ENCODE peak calls at places on chromosomes 13 and 19, in nine cellular contexts. V is uterus, I is Panc1, T is AG04450, H is RWPE1, U is esophagus muscularis mucosa, Z is colonic mucosa, C is psoas muscle, N is sigmoid colon. P is an unnamed sample.

GRCh38 chr13:35530147-35530546 is 53.7 kb upstream of the MAB21L1 start:
- DNase-seq in V (no peak), I (no peak), T (no peak), H (no peak), U (no peak), Z (no peak), C (no peak), N (no peak), P (peak)

GRCh38 chr19:55249841-55250240 is 9.0 kb downstream of the PPP6R1 start:
- DNase-seq in V (no peak), I (no peak), T (no peak), H (no peak), U (no peak), Z (no peak), C (peak), N (no peak), P (no peak)

GRCh38 chr13:35649162-35649561 is 172.7 kb upstream of the MAB21L1 start:
- DNase-seq in V (no peak), I (no peak), T (no peak), H (no peak), U (no peak), Z (no peak), C (no peak), N (no peak), P (no peak)

GRCh38 chr13:48400820-48401219 is 12.1 kb downstream of the LPAR6 start:
- DNase-seq in V (no peak), I (no peak), T (no peak), H (peak), U (no peak), Z (no peak), C (no peak), N (no peak), P (no peak)

GRCh38 chr19:2274937-2275535 is 6.9 kb downstream of the PEAK3 start:
- DNase-seq in V (no peak), I (no peak), T (no peak), H (peak), U (no peak), Z (peak), C (peak), N (peak), P (peak)

GRCh38 chr13:60227168-60227567 is 63.4 kb upstream of the DIAPH3 start:
- DNase-seq in V (no peak), I (no peak), T (no peak), H (no peak), U (no peak), Z (no peak), C (no peak), N (no peak), P (no peak)

GRCh38 chr13:20159646-20160345 is 1.1 kb downstream of the GJA3 start:
- DNase-seq in V (no peak), I (peak), T (no peak), H (no peak), U (no peak), Z (no peak), C (no peak), N (no peak), P (no peak)

GRCh38 chr13:29595380-29596063 is at the start of gene SLC7A1:
- DNase-seq in V (peak), I (no peak), T (no peak), H (peak), U (peak), Z (peak), C (peak), N (peak), P (peak)

GRCh38 chr13:94674609-94675348 is 37.6 kb downstream of the SOX21 start:
- DNase-seq in V (no peak), I (peak), T (no peak), H (peak), U (no peak), Z (peak), C (no peak), N (no peak), P (peak)

GRCh38 chr13:102721800-102722231 is 27.0 kb upstream of the METTL21C start:
- DNase-seq in V (no peak), I (no peak), T (no peak), H (no peak), U (no peak), Z (no peak), C (peak), N (no peak), P (no peak)

GRCh38 chr19:44732235-44733014 is 16.1 kb upstream of the BCL3 start:
- DNase-seq in V (no peak), I (no peak), T (no peak), H (no peak), U (no peak), Z (no peak), C (no peak), N (no peak), P (no peak)

GRCh38 chr13:109333893-109334651 is 452.3 kb downstream of the IRS2 start:
- DNase-seq in V (no peak), I (no peak), T (no peak), H (no peak), U (no peak), Z (no peak), C (no peak), N (no peak), P (peak)

GRCh38 chr19:56139847-56140582 is 1.1 kb upstream of the ZNF444 start:
- DNase-seq in V (no peak), I (no peak), T (no peak), H (no peak), U (no peak), Z (peak), C (no peak), N (no peak), P (no peak)

GRCh38 chr13:74869846-74870245 is 612.1 kb downstream of the TBC1D4 start:
- DNase-seq in V (no peak), I (no peak), T (no peak), H (no peak), U (no peak), Z (no peak), C (no peak), N (no peak), P (no peak)

GRCh38 chr19:48418317-48419064 is 25.0 kb downstream of the GRIN2D start:
- DNase-seq in V (no peak), I (no peak), T (no peak), H (no peak), U (no peak), Z (no peak), C (no peak), N (no peak), P (no peak)

GRCh38 chr13:23946900-23947299 is 49.6 kb upstream of the C1QTNF9B start:
- DNase-seq in V (no peak), I (no peak), T (no peak), H (no peak), U (no peak), Z (no peak), C (no peak), N (no peak), P (no peak)

GRCh38 chr19:10214784-10215183 is 16.3 kb downstream of the S1PR2 start:
- DNase-seq in V (no peak), I (no peak), T (no peak), H (peak), U (no peak), Z (no peak), C (no peak), N (no peak), P (no peak)

GRCh38 chr19:8079988-8080387 is 27.4 kb downstream of the CCL25 start:
- DNase-seq in V (no peak), I (no peak), T (no peak), H (no peak), U (no peak), Z (no peak), C (no peak), N (no peak), P (no peak)

GRCh38 chr13:21707586-21707985 is 36.7 kb downstream of the FGF9 start:
- DNase-seq in V (no peak), I (no peak), T (no peak), H (no peak), U (no peak), Z (no peak), C (no peak), N (no peak), P (no peak)

GRCh38 chr19:5292453-5292842 is 48.2 kb downstream of the PTPRS start:
- DNase-seq in V (no peak), I (no peak), T (no peak), H (peak), U (no peak), Z (no peak), C (no peak), N (peak), P (peak)

GRCh38 chr13:109007946-109008345 is 378.5 kb downstream of the MYO16 start:
- DNase-seq in V (no peak), I (no peak), T (no peak), H (no peak), U (no peak), Z (no peak), C (no peak), N (no peak), P (no peak)

GRCh38 chr13:110418944-110419343 is 111.9 kb downstream of the COL4A2 start:
- DNase-seq in V (no peak), I (no peak), T (no peak), H (no peak), U (no peak), Z (no peak), C (no peak), N (no peak), P (no peak)
- H3K27ac ChIP-seq in V (peak), I (no peak), T (no peak), H (no peak), U (peak), Z (no peak), C (peak), N (peak), P (no peak)

GRCh38 chr13:67366533-67366932 is 136.4 kb upstream of the PCDH9 start:
- DNase-seq in V (no peak), I (no peak), T (no peak), H (no peak), U (no peak), Z (no peak), C (no peak), N (no peak), P (no peak)
- TF ChIP-seq CTCF in V (no peak), I (no peak), T (peak), H (peak), U (no peak), Z (no peak), C (no peak), N (no peak), P (peak)

DNA sequence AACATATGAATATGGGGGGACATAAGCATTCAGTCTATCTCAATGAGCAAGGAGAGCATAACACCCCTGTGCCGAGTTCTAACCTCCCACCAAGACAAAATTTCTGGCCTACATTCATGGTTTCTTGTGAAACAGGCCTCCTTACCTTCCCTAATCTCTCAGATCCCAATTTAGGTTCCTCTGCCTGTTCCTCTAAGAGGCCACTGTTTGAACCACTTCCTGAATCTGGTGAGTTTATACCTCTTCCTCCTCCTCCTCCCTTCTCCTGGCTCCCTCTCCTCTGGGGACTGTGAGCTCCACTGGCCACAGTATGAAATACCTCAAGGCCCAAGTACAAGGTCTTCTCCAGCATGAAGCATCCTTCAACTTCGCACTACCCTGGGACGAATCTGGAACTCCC is 8.0 kb upstream of the SIGLECL1 start:
- DNase-seq in V (no peak), I (no peak), T (no peak), H (no peak), U (no peak), Z (no peak), C (no peak), N (no peak), P (no peak)
- H3K27ac ChIP-seq in V (no peak), I (no peak), T (no peak), H (no peak), U (no peak), Z (no peak), C (no peak), N (no peak), P (no peak)

GRCh38 chr19:23440207-23440606 is 44.9 kb upstream of the ZNF91 start:
- DNase-seq in V (no peak), I (no peak), T (no peak), H (no peak), U (peak), Z (no peak), C (no peak), N (no peak), P (peak)
- TF ChIP-seq CTCF in V (no peak), I (no peak), T (peak), H (no peak), U (no peak), Z (no peak), C (no peak), N (no peak), P (peak)